ENCODE peak calls at places on chromosomes 5 and 9, in six cellular contexts. U is left ventricle myocardium inferior, J is B cell, X is activated T-cell treated with anti-CD3 and anti-CD28 coated beads for 1 hour, S is PC-3, G is NCI-H1092 treated with DMSO at 0.1 percent for 48 hours. P is an unnamed sample.

GRCh38 chr9:131013015-131013755 is 4.2 kb downstream of the LAMC3 start:
- DNase-seq in X (no peak), J (no peak), U (no peak), S (no peak), G (no peak), P (no peak)

GRCh38 chr5:128665747-128666355 is 127.8 kb upstream of the FBN2 start:
- DNase-seq in G (no peak), X (no peak), J (no peak), S (no peak), U (no peak), P (peak; percentile 28)

GRCh38 chr9:76652894-76653293 is 111.3 kb upstream of the PCA3 start:
- DNase-seq in G (no peak), S (no peak), U (no peak), J (peak; percentile 25), X (no peak), P (peak; percentile 41)

GRCh38 chr5:14603141-14603540 is 21.5 kb downstream of the OTULINL start:
- DNase-seq in S (no peak), U (no peak), G (no peak), X (no peak), J (no peak), P (no peak)

GRCh38 chr5:145941677-145942130 is 5.3 kb downstream of the SH3RF2 start:
- DNase-seq in J (no peak), U (no peak), G (no peak), X (no peak), S (peak; percentile 53), P (peak; percentile 58)

GRCh38 chr5:159849437-159850191 is 66.7 kb upstream of the ADRA1B start:
- DNase-seq in G (no peak), X (no peak), U (no peak), J (no peak), S (peak; percentile 92), P (peak; percentile 92)

GRCh38 chr9:130927995-130928900 is 10.8 kb downstream of the FIBCD1 start:
- DNase-seq in J (no peak), G (peak; percentile 55), X (no peak), U (peak; percentile 66), S (peak; percentile 92), P (peak; percentile 71)

GRCh38 chr5:3905521-3905920 is 309.9 kb downstream of the IRX1 start:
- DNase-seq in S (no peak), X (no peak), G (no peak), J (no peak), U (no peak), P (no peak)

GRCh38 chr5:73513996-73514395 is 15.8 kb downstream of the BTF3 start:
- DNase-seq in J (no peak), U (no peak), S (peak; percentile 64), X (no peak), G (no peak), P (no peak)

GRCh38 chr9:93119703-93119952 is 14.4 kb downstream of the NINJ1 start:
- DNase-seq in G (no peak), X (no peak), J (no peak), U (no peak), S (no peak), P (no peak)

GRCh38 chr5:181217111-181217804 is 5.8 kb upstream of the TRIM41 start:
- DNase-seq in U (peak; percentile 53), X (no peak), J (peak; percentile 72), S (peak; percentile 48), G (no peak), P (peak; percentile 66)

GRCh38 chr9:27491164-27491563 is 32.9 kb upstream of the IFNK start:
- DNase-seq in G (no peak), S (no peak), J (no peak), X (no peak), U (no peak), P (no peak)

GRCh38 chr5:132114150-132115121 is 40.8 kb downstream of the CSF2 start:
- DNase-seq in X (no peak), S (no peak), U (no peak), G (no peak), J (no peak), P (no peak)

GRCh38 chr9:114347675-114348074 is 18.0 kb downstream of the ORM2 start:
- DNase-seq in U (no peak), J (no peak), G (no peak), S (no peak), X (no peak), P (no peak)

P was measured in EH.